ENCODE peak calls at places on chromosomes 5 and 9, in seven cellular contexts. One of them, this sample, is unnamed.

GRCh38 chr5:53073349-53073748 is 36.2 kb downstream of the MOCS2 start:
- DNase-seq in progenitor cell of endocrine pancreas: no peak
- DNase-seq in foreskin fibroblast: peak
- DNase-seq in endothelial cell: no peak
- DNase-seq in osteoblast: no peak
- DNase-seq in glutamatergic neuron: no peak
- DNase-seq in GM12864: no peak
- DNase-seq in this sample: no peak

GRCh38 chr9:128845186-128845931 is 15.8 kb upstream of the SPOUT1 start:
- DNase-seq in foreskin fibroblast: peak
- DNase-seq in progenitor cell of endocrine pancreas: no peak
- DNase-seq in endothelial cell: no peak
- DNase-seq in glutamatergic neuron: peak
- DNase-seq in GM12864: no peak
- DNase-seq in osteoblast: no peak
- DNase-seq in this sample: peak

GRCh38 chr5:158845941-158846340 is 253.8 kb downstream of the EBF1 start:
- DNase-seq in progenitor cell of endocrine pancreas: no peak
- DNase-seq in GM12864: no peak
- DNase-seq in foreskin fibroblast: no peak
- DNase-seq in osteoblast: no peak
- DNase-seq in endothelial cell: no peak
- DNase-seq in glutamatergic neuron: no peak
- DNase-seq in this sample: no peak

GRCh38 chr9:99445377-99445891 is 223.4 kb downstream of the SEC61B start:
- DNase-seq in osteoblast: peak
- DNase-seq in progenitor cell of endocrine pancreas: no peak
- DNase-seq in foreskin fibroblast: peak
- DNase-seq in glutamatergic neuron: no peak
- DNase-seq in endothelial cell: no peak
- DNase-seq in GM12864: no peak
- DNase-seq in this sample: no peak

GRCh38 chr5:862367-863243 is 11.8 kb upstream of the ZDHHC11 start:
- DNase-seq in foreskin fibroblast: peak
- DNase-seq in osteoblast: no peak
- DNase-seq in progenitor cell of endocrine pancreas: no peak
- DNase-seq in endothelial cell: no peak
- DNase-seq in glutamatergic neuron: no peak
- DNase-seq in GM12864: no peak
- DNase-seq in this sample: no peak

GRCh38 chr5:135606431-135606830 is 27.6 kb upstream of the CXCL14 start:
- DNase-seq in GM12864: no peak
- DNase-seq in glutamatergic neuron: no peak
- DNase-seq in progenitor cell of endocrine pancreas: no peak
- DNase-seq in osteoblast: no peak
- DNase-seq in endothelial cell: no peak
- DNase-seq in foreskin fibroblast: no peak
- DNase-seq in this sample: no peak

GRCh38 chr9:27534131-27534530 is 4.5 kb upstream of the MOB3B start:
- DNase-seq in osteoblast: no peak
- DNase-seq in GM12864: no peak
- DNase-seq in endothelial cell: no peak
- DNase-seq in glutamatergic neuron: no peak
- DNase-seq in progenitor cell of endocrine pancreas: no peak
- DNase-seq in foreskin fibroblast: no peak
- DNase-seq in this sample: no peak

GRCh38 chr9:131738838-131739191 is 1.1 kb downstream of the RAPGEF1 start:
- DNase-seq in glutamatergic neuron: no peak
- DNase-seq in endothelial cell: no peak
- DNase-seq in foreskin fibroblast: no peak
- DNase-seq in osteoblast: peak
- DNase-seq in progenitor cell of endocrine pancreas: peak
- DNase-seq in GM12864: no peak
- DNase-seq in this sample: peak

GRCh38 chr9:92986175-92987110 is 39.1 kb downstream of the FGD3 start:
- DNase-seq in osteoblast: no peak
- DNase-seq in glutamatergic neuron: no peak
- DNase-seq in endothelial cell: no peak
- DNase-seq in GM12864: no peak
- DNase-seq in foreskin fibroblast: peak
- DNase-seq in progenitor cell of endocrine pancreas: no peak
- DNase-seq in this sample: no peak

GRCh38 chr5:1472964-1473628 is 27.9 kb upstream of the SLC6A3 start:
- DNase-seq in glutamatergic neuron: peak
- DNase-seq in foreskin fibroblast: no peak
- DNase-seq in GM12864: no peak
- DNase-seq in osteoblast: peak
- DNase-seq in progenitor cell of endocrine pancreas: no peak
- DNase-seq in endothelial cell: no peak
- DNase-seq in this sample: no peak

GRCh38 chr5:133048993-133049725 is 2.7 kb upstream of the HSPA4 start:
- DNase-seq in osteoblast: peak
- DNase-seq in GM12864: no peak
- DNase-seq in foreskin fibroblast: peak
- DNase-seq in progenitor cell of endocrine pancreas: no peak
- DNase-seq in glutamatergic neuron: no peak
- DNase-seq in endothelial cell: no peak
- DNase-seq in this sample: no peak

GRCh38 chr9:127194881-127195713 is 69.5 kb upstream of the GARNL3 start:
- DNase-seq in osteoblast: peak
- DNase-seq in endothelial cell: no peak
- DNase-seq in foreskin fibroblast: peak
- DNase-seq in progenitor cell of endocrine pancreas: no peak
- DNase-seq in GM12864: no peak
- DNase-seq in glutamatergic neuron: peak
- DNase-seq in this sample: peak

GRCh38 chr5:54251981-54252380 is 58.4 kb downstream of the ARL15 start:
- DNase-seq in osteoblast: no peak
- DNase-seq in foreskin fibroblast: peak
- DNase-seq in glutamatergic neuron: no peak
- DNase-seq in GM12864: no peak
- DNase-seq in progenitor cell of endocrine pancreas: no peak
- DNase-seq in endothelial cell: no peak
- DNase-seq in this sample: no peak

GRCh38 chr5:60883229-60883628 is 39.2 kb upstream of the ELOVL7 start:
- DNase-seq in GM12864: no peak
- DNase-seq in glutamatergic neuron: no peak
- DNase-seq in progenitor cell of endocrine pancreas: no peak
- DNase-seq in endothelial cell: no peak
- DNase-seq in foreskin fibroblast: peak
- DNase-seq in osteoblast: peak
- DNase-seq in this sample: no peak

GRCh38 chr9:89902450-89902849 is 297.6 kb downstream of the GADD45G start:
- DNase-seq in endothelial cell: no peak
- DNase-seq in GM12864: no peak
- DNase-seq in progenitor cell of endocrine pancreas: no peak
- DNase-seq in osteoblast: no peak
- DNase-seq in foreskin fibroblast: no peak
- DNase-seq in glutamatergic neuron: no peak
- DNase-seq in this sample: no peak

GRCh38 chr5:145778144-145778900 is 56.8 kb downstream of the PRELID2 start:
- DNase-seq in GM12864: no peak
- DNase-seq in osteoblast: no peak
- DNase-seq in endothelial cell: no peak
- DNase-seq in foreskin fibroblast: no peak
- DNase-seq in glutamatergic neuron: no peak
- DNase-seq in progenitor cell of endocrine pancreas: no peak
- DNase-seq in this sample: no peak

GRCh38 chr5:127290946-127291763 is 559 bp downstream of the MEGF10 start:
- DNase-seq in glutamatergic neuron: no peak
- DNase-seq in GM12864: no peak
- DNase-seq in endothelial cell: no peak
- DNase-seq in progenitor cell of endocrine pancreas: no peak
- DNase-seq in osteoblast: no peak
- DNase-seq in foreskin fibroblast: peak
- DNase-seq in this sample: peak

GRCh38 chr5:36090033-36090432 is 23.4 kb upstream of the UGT3A2 start:
- DNase-seq in foreskin fibroblast: peak
- DNase-seq in osteoblast: no peak
- DNase-seq in glutamatergic neuron: peak
- DNase-seq in GM12864: no peak
- DNase-seq in endothelial cell: peak
- DNase-seq in progenitor cell of endocrine pancreas: no peak
- DNase-seq in this sample: peak
- TF ChIP-seq CTCF in foreskin fibroblast: peak
- TF ChIP-seq CTCF in osteoblast: peak
- TF ChIP-seq CTCF in glutamatergic neuron: no peak
- TF ChIP-seq CTCF in GM12864: peak
- TF ChIP-seq CTCF in endothelial cell: peak
- TF ChIP-seq CTCF in progenitor cell of endocrine pancreas: peak
- TF ChIP-seq CTCF in this sample: no peak

DNA sequence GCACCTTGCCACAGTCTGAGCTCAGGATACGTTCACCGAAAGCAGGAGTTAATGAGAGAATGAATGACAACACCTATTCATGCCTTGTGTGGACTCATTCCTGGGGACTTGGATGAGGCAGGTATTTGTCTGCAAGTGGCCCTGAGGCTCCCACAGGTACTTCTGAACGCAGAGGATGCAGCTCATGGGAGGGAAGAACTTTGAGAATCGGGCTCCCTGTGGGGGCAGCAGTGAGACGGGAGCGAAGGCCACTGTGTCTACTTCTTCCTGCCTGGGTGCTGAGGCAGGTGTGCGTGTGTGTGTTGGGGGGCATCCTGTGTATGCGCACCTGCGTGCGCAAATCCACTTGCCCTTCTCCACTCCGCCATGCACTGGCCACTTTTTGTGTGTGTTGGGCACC is 42.2 kb downstream of the PTPN3 start:
- DNase-seq in GM12864: no peak
- DNase-seq in progenitor cell of endocrine pancreas: no peak
- DNase-seq in osteoblast: no peak
- DNase-seq in foreskin fibroblast: no peak
- DNase-seq in glutamatergic neuron: no peak
- DNase-seq in endothelial cell: no peak
- DNase-seq in this sample: peak
- TF ChIP-seq CTCF in GM12864: peak
- TF ChIP-seq CTCF in progenitor cell of endocrine pancreas: peak
- TF ChIP-seq CTCF in osteoblast: no peak
- TF ChIP-seq CTCF in foreskin fibroblast: no peak
- TF ChIP-seq CTCF in glutamatergic neuron: no peak
- TF ChIP-seq CTCF in endothelial cell: no peak
- TF ChIP-seq CTCF in this sample: no peak

GRCh38 chr9:32431196-32431595 is 46.8 kb downstream of the ACO1 start:
- DNase-seq in glutamatergic neuron: no peak
- DNase-seq in foreskin fibroblast: no peak
- DNase-seq in GM12864: no peak
- DNase-seq in osteoblast: no peak
- DNase-seq in progenitor cell of endocrine pancreas: no peak
- DNase-seq in endothelial cell: no peak
- DNase-seq in this sample: no peak

GRCh38 chr9:32427111-32427873 is 42.8 kb downstream of the ACO1 start:
- DNase-seq in GM12864: no peak
- DNase-seq in progenitor cell of endocrine pancreas: no peak
- DNase-seq in endothelial cell: no peak
- DNase-seq in foreskin fibroblast: peak
- DNase-seq in osteoblast: peak
- DNase-seq in glutamatergic neuron: no peak
- DNase-seq in this sample: no peak

GRCh38 chr9:32434892-32435291 is 50.4 kb downstream of the ACO1 start:
- DNase-seq in endothelial cell: no peak
- DNase-seq in glutamatergic neuron: no peak
- DNase-seq in foreskin fibroblast: no peak
- DNase-seq in osteoblast: no peak
- DNase-seq in progenitor cell of endocrine pancreas: no peak
- DNase-seq in GM12864: no peak
- DNase-seq in this sample: no peak

GRCh38 chr9:32430720-32431119 is 46.3 kb downstream of the ACO1 start:
- DNase-seq in foreskin fibroblast: peak
- DNase-seq in endothelial cell: no peak
- DNase-seq in osteoblast: peak
- DNase-seq in glutamatergic neuron: no peak
- DNase-seq in GM12864: no peak
- DNase-seq in progenitor cell of endocrine pancreas: no peak
- DNase-seq in this sample: no peak

DNA sequence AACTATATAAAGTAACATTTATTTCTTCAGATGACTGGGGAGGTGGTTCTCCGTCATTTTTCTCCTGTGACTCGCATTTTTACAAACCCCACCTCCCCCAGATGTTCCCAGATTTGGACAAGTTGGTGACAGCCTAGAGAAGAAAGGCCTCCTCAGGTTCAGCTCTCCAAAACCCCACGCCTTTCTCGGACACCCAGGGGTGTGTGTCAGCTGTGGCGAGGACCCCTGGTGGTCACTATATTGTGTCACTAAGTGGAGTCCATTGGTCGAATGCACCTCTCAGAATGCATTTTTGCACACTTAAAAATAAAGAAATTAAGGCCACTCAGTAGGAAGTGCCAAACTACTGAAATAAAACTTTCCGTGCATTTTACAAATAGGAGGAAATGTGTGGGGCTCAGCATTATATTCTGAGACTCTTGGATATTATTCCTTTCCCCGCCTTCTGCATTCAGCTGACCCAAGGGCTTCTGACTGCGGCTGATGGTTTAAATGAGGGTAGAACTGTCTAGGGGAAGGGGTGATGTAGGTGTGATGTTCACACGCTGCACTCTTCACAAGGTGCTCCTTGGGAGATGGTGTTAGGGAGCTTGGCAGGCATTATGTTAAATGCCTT is 47.6 kb downstream of the ACO1 start:
- DNase-seq in glutamatergic neuron: peak
- DNase-seq in progenitor cell of endocrine pancreas: peak
- DNase-seq in endothelial cell: peak
- DNase-seq in GM12864: peak
- DNase-seq in foreskin fibroblast: peak
- DNase-seq in osteoblast: peak
- DNase-seq in this sample: peak
- TF ChIP-seq CTCF in glutamatergic neuron: peak
- TF ChIP-seq CTCF in progenitor cell of endocrine pancreas: peak
- TF ChIP-seq CTCF in endothelial cell: peak
- TF ChIP-seq CTCF in GM12864: peak
- TF ChIP-seq CTCF in foreskin fibroblast: peak
- TF ChIP-seq CTCF in osteoblast: peak
- TF ChIP-seq CTCF in this sample: peak

DNA sequence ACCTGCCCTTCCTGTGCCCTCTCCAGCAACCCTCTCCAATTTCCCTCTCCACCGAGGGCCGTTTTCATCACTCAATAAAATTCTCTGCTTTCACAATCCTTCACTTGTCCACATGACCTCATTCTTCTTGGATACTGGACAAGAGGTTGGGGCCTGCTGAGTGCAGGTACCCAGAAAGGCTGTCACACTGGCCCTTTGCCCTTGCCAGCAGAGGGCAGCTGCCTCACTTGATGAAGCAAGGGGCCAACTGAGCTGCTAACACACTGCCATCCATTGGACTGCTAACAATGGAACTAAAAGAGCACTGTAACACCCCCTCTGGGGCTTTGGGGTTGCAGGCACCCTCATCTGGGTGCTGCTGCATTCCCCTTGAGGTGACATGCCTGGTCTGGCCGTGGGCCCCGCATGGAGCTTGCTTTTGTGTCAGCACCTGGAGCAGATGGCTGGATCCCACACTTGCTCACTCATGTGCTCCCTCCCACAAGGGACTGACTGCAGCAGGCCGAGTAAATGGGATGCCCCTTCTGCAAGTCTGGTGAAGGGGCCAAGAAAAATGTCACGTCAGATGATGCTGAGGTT is 308.1 kb upstream of the ADCY2 start:
- DNase-seq in foreskin fibroblast: no peak
- DNase-seq in glutamatergic neuron: no peak
- DNase-seq in progenitor cell of endocrine pancreas: no peak
- DNase-seq in GM12864: no peak
- DNase-seq in endothelial cell: no peak
- DNase-seq in osteoblast: no peak
- DNase-seq in this sample: no peak
- TF ChIP-seq CTCF in foreskin fibroblast: no peak
- TF ChIP-seq CTCF in glutamatergic neuron: no peak
- TF ChIP-seq CTCF in progenitor cell of endocrine pancreas: no peak
- TF ChIP-seq CTCF in GM12864: no peak
- TF ChIP-seq CTCF in endothelial cell: no peak
- TF ChIP-seq CTCF in osteoblast: no peak
- TF ChIP-seq CTCF in this sample: no peak

GRCh38 chr5:141172381-141173204 is at the start of gene PCDHB7:
- DNase-seq in progenitor cell of endocrine pancreas: no peak
- DNase-seq in foreskin fibroblast: peak
- DNase-seq in osteoblast: peak
- DNase-seq in endothelial cell: peak
- DNase-seq in glutamatergic neuron: peak
- DNase-seq in GM12864: no peak
- DNase-seq in this sample: peak
- TF ChIP-seq CTCF in progenitor cell of endocrine pancreas: no peak
- TF ChIP-seq CTCF in foreskin fibroblast: peak
- TF ChIP-seq CTCF in osteoblast: peak
- TF ChIP-seq CTCF in endothelial cell: peak
- TF ChIP-seq CTCF in glutamatergic neuron: peak
- TF ChIP-seq CTCF in GM12864: peak
- TF ChIP-seq CTCF in this sample: peak